ENCODE peak calls at places on chromosomes 16 and 17, in five cellular contexts. W, G, F, I and S are unnamed samples.

GRCh38 chr17:78525511-78526160 is 51.6 kb downstream of the DNAH17 start:
- DNase-seq in G (no peak), I (no peak), W (no peak), F (no peak), S (no peak)

GRCh38 chr17:62860962-62861873 is 53.1 kb upstream of the MARCHF10 start:
- DNase-seq in I (no peak), G (no peak), F (no peak), W (no peak), S (no peak)

GRCh38 chr17:75191584-75191983 is 8.8 kb upstream of the SUMO2 start:
- DNase-seq in G (peak), F (no peak), W (no peak), I (no peak), S (peak)

GRCh38 chr16:9415588-9415987 is 324.1 kb downstream of the HAPSTR1 start:
- DNase-seq in F (no peak), I (no peak), W (no peak), G (no peak), S (no peak)

GRCh38 chr16:1308036-1308976 is 1.1 kb upstream of the UBE2I start:
- DNase-seq in W (no peak), G (no peak), I (peak), F (no peak), S (no peak)

GRCh38 chr17:6413073-6413472 is 21.8 kb downstream of the AIPL1 start:
- DNase-seq in F (peak), I (no peak), G (peak), W (no peak), S (no peak)

GRCh38 chr17:45129426-45129939 is 2.8 kb downstream of the PLCD3 start:
- DNase-seq in I (peak), F (no peak), G (no peak), W (no peak), S (no peak)

GRCh38 chr16:50668368-50669008 is 12.6 kb downstream of the SNX20 start:
- DNase-seq in W (no peak), F (no peak), I (no peak), G (no peak), S (no peak)

GRCh38 chr17:17189559-17189958 is 16.6 kb downstream of the PLD6 start:
- DNase-seq in F (no peak), I (no peak), G (no peak), W (no peak), S (no peak)

GRCh38 chr16:86590501-86591144 is 12.3 kb downstream of the FOXL1 start:
- DNase-seq in F (no peak), I (no peak), G (peak), W (no peak), S (no peak)

DNA sequence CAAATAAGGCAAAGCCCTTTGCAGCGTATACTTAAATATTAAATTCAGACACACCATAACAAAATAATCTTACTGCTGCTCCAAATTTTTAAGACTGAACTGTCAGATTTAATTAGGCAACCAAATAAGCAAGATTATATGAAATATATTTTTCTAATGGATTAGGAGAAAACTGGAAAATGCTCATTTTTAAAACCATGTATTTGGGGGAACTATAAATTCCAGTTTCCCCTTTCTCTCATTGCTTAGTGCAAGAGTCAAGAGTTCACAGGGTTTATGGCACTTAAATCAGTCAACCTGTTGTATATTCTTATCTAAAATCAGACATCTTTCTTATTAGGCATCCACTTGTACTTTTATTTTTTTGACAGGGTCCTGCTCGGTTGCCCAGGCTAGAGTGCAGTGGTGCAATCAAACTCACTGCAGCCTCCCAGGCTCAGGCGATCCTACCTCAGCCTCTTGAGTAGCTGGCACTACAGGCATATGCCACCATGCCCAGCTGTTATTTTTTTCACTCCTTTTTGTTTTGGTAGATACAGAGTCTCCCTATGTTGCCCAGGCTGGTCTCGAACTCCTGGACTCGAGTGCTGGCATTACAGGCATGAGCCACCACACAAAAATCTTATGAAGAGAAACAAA is 2.1 kb upstream of the KANSL1 start:
- DNase-seq in G (no peak), I (no peak), F (no peak), W (no peak), S (no peak)
- H3K4me3 ChIP-seq in G (no peak), I (no peak), F (no peak), W (no peak), S (no peak)

GRCh38 chr17:55774834-55775233 is 24.0 kb downstream of the PCTP start:
- DNase-seq in G (no peak), I (no peak), W (no peak), F (no peak), S (no peak)

GRCh38 chr17:55773671-55774070 is 22.8 kb downstream of the PCTP start:
- DNase-seq in F (no peak), I (no peak), G (no peak), W (no peak), S (no peak)

GRCh38 chr17:55770220-55770870 is 19.5 kb downstream of the PCTP start:
- DNase-seq in W (no peak), G (peak), I (no peak), F (peak), S (peak)

GRCh38 chr17:55769625-55770000 is 18.8 kb downstream of the PCTP start:
- DNase-seq in G (peak), I (no peak), F (no peak), W (no peak), S (peak)

GRCh38 chr17:55772086-55772485 is 21.2 kb downstream of the PCTP start:
- DNase-seq in G (no peak), I (no peak), F (no peak), W (no peak), S (no peak)
- TF ChIP-seq CTCF in G (no peak), I (no peak), F (peak), W (no peak), S (peak)

DNA sequence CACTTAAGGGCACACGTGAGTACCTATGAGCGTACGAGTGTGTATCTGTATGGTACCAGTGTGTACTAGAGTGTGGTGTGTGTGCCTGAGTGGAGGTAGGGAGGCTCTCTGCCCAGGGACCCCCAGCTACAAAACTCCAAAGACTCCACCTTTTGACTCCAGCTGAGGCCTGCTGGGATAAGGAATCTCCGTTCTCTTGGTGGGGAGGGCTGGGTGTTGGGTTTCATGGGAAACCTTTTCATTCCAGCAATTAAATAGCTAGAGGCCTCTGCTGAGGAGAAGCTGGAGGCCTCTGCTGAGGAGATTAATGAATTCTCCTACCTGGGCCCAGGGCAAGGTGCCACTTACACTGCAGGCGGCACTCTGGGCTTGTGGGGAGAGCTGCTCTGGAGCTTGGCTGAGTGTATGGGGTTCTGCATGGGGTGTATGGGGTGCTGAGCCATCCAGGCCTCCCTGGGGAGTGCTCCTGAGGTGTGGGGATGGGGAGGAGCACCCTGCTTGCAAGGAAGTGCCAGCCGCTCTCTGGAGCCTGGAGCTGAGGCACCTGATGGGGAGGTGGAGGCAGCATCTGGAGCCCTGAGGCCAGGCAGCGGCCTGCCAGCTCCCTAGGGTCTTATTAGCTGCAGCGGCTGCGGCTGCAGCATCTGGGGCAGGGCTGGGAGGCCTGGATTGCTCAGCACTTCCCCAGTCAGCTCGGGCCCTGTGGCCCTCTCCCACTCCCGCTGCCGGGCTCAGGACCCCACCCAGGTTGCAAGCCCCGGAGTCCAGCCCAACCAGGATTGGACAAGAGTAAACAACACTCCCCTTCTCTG is 4.6 kb downstream of the ANKRD13B start:
- DNase-seq in I (no peak), W (no peak), F (no peak), G (no peak), S (no peak)
- H3K4me3 ChIP-seq in I (no peak), W (no peak), F (no peak), G (no peak), S (no peak)

GRCh38 chr17:70168979-70169706 is at the start of gene KCNJ2:
- DNase-seq in I (peak), F (peak), W (peak), G (peak), S (no peak)
- TF ChIP-seq CTCF in I (no peak), F (no peak), W (no peak), G (no peak), S (peak)

DNA sequence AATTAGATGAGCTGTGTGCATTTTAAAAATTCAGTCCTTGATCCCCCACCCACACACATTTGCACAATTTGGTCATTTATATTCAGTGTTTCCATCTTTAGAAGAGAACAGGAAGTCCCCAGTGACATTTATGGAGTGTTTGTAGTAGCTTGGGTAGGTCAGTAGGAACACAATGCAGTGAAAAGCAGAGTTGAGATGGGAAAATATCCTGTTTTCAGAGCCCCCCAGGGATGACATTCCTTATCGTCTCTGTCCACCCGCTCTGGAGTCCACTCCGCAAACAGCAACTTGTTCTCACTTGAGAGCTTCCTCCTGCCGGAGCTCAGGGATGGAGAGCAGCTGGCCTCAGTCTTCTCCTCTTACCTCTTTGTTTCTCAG is 332.1 kb downstream of the SEC14L1 start:
- DNase-seq in W (no peak), I (no peak), F (no peak), G (no peak), S (no peak)
- H3K4me3 ChIP-seq in W (no peak), I (no peak), F (no peak), G (no peak), S (no peak)

DNA sequence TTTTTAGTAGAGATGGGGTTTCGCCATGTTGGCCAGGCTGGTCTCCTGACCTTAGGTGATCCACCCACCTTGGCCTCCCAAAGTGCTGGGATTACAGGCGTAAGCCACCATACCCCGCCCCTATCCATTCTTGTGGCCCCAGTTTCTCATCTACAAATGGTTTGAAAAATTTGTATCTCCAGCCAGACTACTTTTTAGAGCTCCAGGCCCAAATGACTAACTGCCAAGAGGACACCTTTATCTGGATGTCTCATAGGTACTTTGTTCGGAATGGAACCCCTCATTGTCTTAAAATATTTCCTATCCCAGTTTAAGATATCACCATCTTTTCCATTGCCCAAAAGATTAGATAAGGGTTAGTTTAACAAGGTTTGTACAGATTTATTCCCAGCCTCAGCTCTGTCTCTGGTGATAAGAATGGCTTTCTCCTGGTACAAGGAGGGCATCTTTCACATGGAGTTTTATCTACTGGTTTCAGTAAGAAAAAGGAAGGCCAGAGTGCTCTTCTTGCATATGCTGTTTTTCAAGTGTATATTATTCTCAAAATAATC is 4.9 kb upstream of the CDC27 start:
- DNase-seq in G (no peak), F (no peak), I (no peak), W (no peak), S (no peak)
- TF ChIP-seq CTCF in G (no peak), F (no peak), I (no peak), W (no peak), S (no peak)